ENCODE peak calls at places on chromosomes 4 and X, in seven cellular contexts. C is kidney, M is prostate gland, F is H1, V is K562, U is heart left ventricle, O is neural progenitor cell. Y is an unnamed sample.

GRCh38 chrX:40088299-40088625 is 9.5 kb downstream of the BCOR start:
- DNase-seq in F (no peak), C (no peak), O (peak), M (no peak), V (no peak), U (no peak), Y (no peak)

GRCh38 chr4:141871086-141871485 is 234.7 kb downstream of the IL15 start:
- DNase-seq in M (no peak), V (no peak), C (no peak), U (no peak), O (no peak), F (no peak), Y (no peak)

GRCh38 chr4:74037076-74037475 is 1.4 kb downstream of the CXCL3 start:
- DNase-seq in F (no peak), M (no peak), C (no peak), V (peak), O (peak), U (no peak), Y (no peak)

GRCh38 chrX:50111762-50112161 is 89.0 kb downstream of the AKAP4 start:
- DNase-seq in M (peak), U (no peak), F (no peak), O (no peak), C (peak), V (no peak), Y (no peak)

GRCh38 chr4:139642364-139642763 is 23.3 kb upstream of the MGST2 start:
- DNase-seq in F (no peak), M (no peak), U (no peak), C (no peak), O (no peak), V (no peak), Y (no peak)

GRCh38 chr4:186724048-186724860 is 598 bp upstream of the FAT1 start:
- DNase-seq in C (peak), F (no peak), V (peak), O (peak), M (peak), U (peak), Y (peak)

GRCh38 chr4:14309429-14309828 is 681.9 kb upstream of the BOD1L1 start:
- DNase-seq in V (no peak), U (no peak), F (no peak), M (no peak), O (no peak), C (no peak), Y (no peak)

GRCh38 chr4:38762560-38762959 is 20.2 kb downstream of the TLR10 start:
- DNase-seq in O (no peak), V (no peak), U (no peak), F (no peak), M (no peak), C (no peak), Y (no peak)

GRCh38 chrX:38154818-38155217 is 65.9 kb downstream of the SRPX start:
- DNase-seq in V (no peak), F (no peak), M (no peak), U (no peak), O (no peak), C (no peak), Y (no peak)

GRCh38 chr4:3868841-3869572 is 102.8 kb downstream of the ADRA2C start:
- DNase-seq in U (no peak), V (no peak), F (no peak), O (no peak), M (no peak), C (no peak), Y (no peak)

GRCh38 chr4:171022698-171023378 is 790.4 kb upstream of the GALNTL6 start:
- DNase-seq in V (no peak), U (no peak), M (no peak), C (no peak), F (peak), O (no peak), Y (no peak)

GRCh38 chr4:8192748-8193738 is 6.0 kb upstream of the SH3TC1 start:
- DNase-seq in O (no peak), U (peak), M (peak), C (no peak), V (no peak), F (no peak), Y (peak)

GRCh38 chr4:26861434-26862186 is 969 bp downstream of the STIM2 start:
- DNase-seq in C (peak), U (peak), F (no peak), V (peak), M (peak), O (peak), Y (peak)

GRCh38 chr4:26859762-26860156 is 882 bp upstream of the STIM2 start:
- DNase-seq in V (no peak), F (no peak), O (no peak), U (no peak), C (no peak), M (peak), Y (no peak)

GRCh38 chr4:26860157-26860921 is at the start of gene STIM2:
- DNase-seq in F (peak), M (peak), V (peak), O (peak), U (peak), C (peak), Y (peak)

GRCh38 chr4:26862381-26862915 is 1.8 kb downstream of the STIM2 start:
- DNase-seq in C (no peak), U (no peak), F (no peak), M (no peak), V (no peak), O (no peak), Y (no peak)

DNA sequence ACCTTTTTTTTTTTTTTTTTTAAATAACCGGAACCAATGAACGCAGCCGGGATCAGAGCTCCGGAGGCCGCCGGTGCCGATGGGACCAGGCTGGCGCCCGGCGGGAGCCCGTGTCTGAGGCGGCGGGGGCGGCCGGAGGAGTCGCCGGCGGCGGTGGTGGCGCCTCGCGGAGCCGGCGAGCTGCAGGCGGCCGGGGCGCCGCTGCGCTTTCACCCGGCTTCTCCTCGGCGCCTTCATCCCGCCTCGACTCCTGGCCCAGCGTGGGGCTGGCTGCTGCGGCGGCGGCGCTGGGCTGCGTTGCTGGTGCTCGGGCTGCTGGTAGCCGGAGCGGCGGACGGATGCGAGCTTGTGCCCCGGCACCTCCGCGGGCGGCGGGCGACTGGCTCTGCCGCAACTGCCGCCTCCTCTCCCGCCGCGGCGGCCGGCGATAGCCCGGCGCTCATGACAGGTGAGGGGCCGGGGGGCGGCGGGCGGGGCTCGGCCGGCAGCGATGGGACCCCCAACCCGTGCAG is 337 bp downstream of the STIM2 start:
- DNase-seq in C (peak), O (peak), M (peak), U (peak), F (no peak), V (no peak), Y (peak)
- H3K27ac ChIP-seq in C (peak), O (peak), M (peak), U (peak), F (peak), V (peak), Y (peak)

DNA sequence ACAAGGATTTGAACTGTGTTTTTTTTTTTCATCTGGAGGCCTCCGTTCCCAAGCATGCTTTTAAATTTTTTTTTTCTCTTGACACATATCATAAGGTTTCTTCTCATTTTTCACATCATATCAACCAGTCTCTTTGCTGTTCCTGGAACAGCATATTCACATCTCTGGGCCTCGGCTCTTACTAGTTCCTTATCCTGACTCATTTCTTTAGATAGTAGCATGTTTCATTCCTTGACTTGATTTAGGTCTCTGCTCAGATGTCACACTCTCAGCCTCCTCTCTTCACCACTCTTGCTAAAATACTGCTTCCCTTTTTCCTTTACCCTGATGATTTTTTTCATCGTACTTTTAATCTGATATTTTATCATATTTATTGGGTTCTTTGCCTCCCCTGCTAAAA is 976.4 kb upstream of the FTHL17 start:
- DNase-seq in O (no peak), V (no peak), F (no peak), U (no peak), C (no peak), M (no peak), Y (no peak)
- TF ChIP-seq CTCF in O (no peak), V (no peak), F (no peak), U (no peak), C (no peak), M (no peak), Y (no peak)

DNA sequence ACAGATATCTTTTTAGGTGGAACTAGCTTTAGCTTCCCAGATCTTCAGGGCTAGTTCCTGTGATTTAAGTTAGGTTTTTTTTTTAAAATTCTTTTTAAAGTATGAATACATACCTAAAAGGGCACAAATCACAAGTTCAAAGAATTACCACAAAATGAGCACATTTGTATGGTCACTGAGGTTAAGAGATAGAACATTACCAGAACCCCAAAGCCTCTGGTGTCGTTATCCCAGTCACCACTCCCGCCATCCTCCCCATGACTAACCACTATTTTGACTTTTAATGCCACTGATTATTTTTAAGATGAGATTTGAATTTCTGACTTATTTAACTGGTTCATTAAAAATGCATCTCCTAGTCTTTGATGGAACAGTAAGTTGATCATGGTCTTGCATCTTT is 5.4 kb downstream of the PGK1 start:
- DNase-seq in V (no peak), F (no peak), M (no peak), O (no peak), U (no peak), C (no peak), Y (no peak)
- H3K27ac ChIP-seq in V (no peak), F (no peak), M (no peak), O (no peak), U (no peak), C (no peak), Y (no peak)

GRCh38 chrX:150332023-150332422 is 31.1 kb upstream of the MAMLD1 start:
- DNase-seq in O (no peak), V (no peak), U (no peak), F (no peak), M (no peak), C (no peak), Y (no peak)

GRCh38 chrX:150338615-150339014 is 24.5 kb upstream of the MAMLD1 start:
- DNase-seq in U (no peak), O (no peak), C (no peak), M (no peak), V (no peak), F (no peak), Y (no peak)

GRCh38 chrX:150334100-150334499 is 29.0 kb upstream of the MAMLD1 start:
- DNase-seq in O (no peak), V (no peak), C (no peak), M (no peak), F (no peak), U (peak), Y (peak)

GRCh38 chrX:150334998-150335397 is 28.1 kb upstream of the MAMLD1 start:
- DNase-seq in O (no peak), V (no peak), C (no peak), U (no peak), M (no peak), F (no peak), Y (no peak)

GRCh38 chrX:150337026-150337425 is 26.1 kb upstream of the MAMLD1 start:
- DNase-seq in V (no peak), M (no peak), U (no peak), C (no peak), F (no peak), O (no peak), Y (no peak)
- TF ChIP-seq CTCF in V (no peak), M (no peak), U (no peak), C (no peak), F (no peak), O (no peak), Y (no peak)

GRCh38 chr4:46506876-46507275 is 116.9 kb upstream of the GABRA2 start:
- DNase-seq in V (no peak), M (no peak), O (no peak), U (no peak), F (no peak), C (no peak), Y (no peak)
- H3K27ac ChIP-seq in V (no peak), M (no peak), O (no peak), U (no peak), F (no peak), C (no peak), Y (no peak)

GRCh38 chr4:167419468-167420133 is 185.3 kb upstream of the SPOCK3 start:
- DNase-seq in O (peak), V (no peak), C (no peak), M (no peak), F (no peak), U (no peak), Y (no peak)

GRCh38 chr4:167415461-167415860 is 181.2 kb upstream of the SPOCK3 start:
- DNase-seq in O (no peak), M (no peak), F (no peak), C (no peak), V (no peak), U (no peak), Y (no peak)
- TF ChIP-seq CTCF in O (no peak), M (no peak), F (no peak), C (no peak), V (no peak), U (no peak), Y (no peak)

DNA sequence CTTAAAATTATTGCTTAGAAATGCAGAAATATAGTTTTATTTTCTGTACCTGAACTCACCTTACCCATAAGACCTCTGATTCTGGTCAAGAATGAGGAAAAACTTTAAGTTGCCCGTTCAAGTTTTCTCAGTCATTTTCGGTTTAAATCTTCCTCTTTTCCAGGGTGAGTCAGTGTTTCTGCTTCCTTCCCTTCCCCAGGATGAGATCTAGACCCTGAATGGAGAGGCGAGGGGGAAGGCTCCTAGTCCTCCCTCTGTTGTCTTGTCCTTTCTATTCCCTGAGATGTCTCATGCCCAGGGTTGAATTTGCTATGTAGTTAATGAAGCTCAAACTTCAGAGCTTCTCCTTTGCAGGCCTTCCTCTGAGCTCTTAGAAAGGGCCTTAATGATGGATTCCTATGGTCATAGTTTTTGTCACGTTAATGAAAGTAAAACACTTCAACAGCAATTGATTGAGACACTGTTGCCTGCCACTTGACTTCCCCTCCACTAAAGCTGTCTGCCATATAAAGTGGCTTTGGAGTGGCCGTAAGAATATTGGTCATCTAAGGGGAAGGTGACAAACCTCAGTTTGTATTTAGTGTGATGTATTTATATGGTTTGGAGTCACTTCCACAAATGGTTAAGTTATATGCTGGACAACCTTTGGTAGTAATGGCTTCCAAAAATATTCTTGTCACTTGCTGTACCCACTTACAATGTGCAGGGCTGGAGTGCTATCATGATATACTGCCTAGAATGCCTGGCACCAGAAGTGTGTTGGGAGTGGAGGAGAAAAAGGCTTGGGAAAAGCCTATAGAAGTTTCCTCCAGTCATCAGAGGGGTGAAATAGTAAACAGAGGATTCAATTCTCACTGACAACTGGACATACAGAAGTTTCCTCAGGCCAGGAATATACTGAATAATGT is 24.3 kb upstream of the GPRIN3 start:
- DNase-seq in U (no peak), V (no peak), M (no peak), C (no peak), F (no peak), O (no peak), Y (no peak)
- H3K27ac ChIP-seq in U (no peak), V (no peak), M (no peak), C (no peak), F (no peak), O (no peak), Y (no peak)